ENCODE peak calls at places on chromosomes 2 and 18, in seven cellular contexts. D is left lung; S is epithelial cell of prostate; U is naive thymus-derived CD4-positive, alpha-beta T cell; V is brain microvascular endothelial cell; T is left ventricle myocardium inferior; X is right lobe of liver. I is an unnamed sample.

GRCh38 chr2:31558401-31559295 is 22.1 kb downstream of the SRD5A2 start:
- DNase-seq in D (peak), S (peak), U (no peak), V (peak), T (no peak), X (peak), I (no peak)

GRCh38 chr2:120763516-120763915 is 27.8 kb downstream of the GLI2 start:
- DNase-seq in D (peak), S (no peak), U (no peak), V (no peak), T (no peak), X (peak), I (no peak)

GRCh38 chr2:48694143-48694542 is 61.4 kb downstream of the LHCGR start:
- DNase-seq in D (no peak), S (no peak), U (no peak), V (no peak), T (no peak), X (no peak), I (no peak)

GRCh38 chr2:203685081-203685621 is 21.3 kb upstream of the CD28 start:
- DNase-seq in D (no peak), S (peak), U (no peak), V (peak), T (no peak), X (no peak), I (no peak)

GRCh38 chr18:49628993-49629795 is 67.3 kb downstream of the LIPG start:
- DNase-seq in D (no peak), S (no peak), U (no peak), V (no peak), T (peak), X (peak), I (no peak)

GRCh38 chr2:173821451-173821850 is 143.7 kb downstream of the SP3 start:
- DNase-seq in D (no peak), S (no peak), U (no peak), V (no peak), T (no peak), X (no peak), I (no peak)

GRCh38 chr2:199309973-199310372 is 147.8 kb downstream of the SATB2 start:
- DNase-seq in D (no peak), S (no peak), U (no peak), V (no peak), T (no peak), X (no peak), I (no peak)

GRCh38 chr2:233867993-233868532 is at the start of gene MSL3B:
- DNase-seq in D (no peak), S (no peak), U (peak), V (peak), T (no peak), X (peak), I (peak)

GRCh38 chr18:23897733-23898132 is 116.8 kb upstream of the TTC39C start:
- DNase-seq in D (no peak), S (no peak), U (no peak), V (no peak), T (no peak), X (no peak), I (no peak)

GRCh38 chr2:6914829-6915228 is 2.4 kb upstream of the RNF144A start:
- DNase-seq in D (no peak), S (peak), U (no peak), V (no peak), T (no peak), X (no peak), I (no peak)

GRCh38 chr18:40875101-40875500 is 1079.9 kb upstream of the PIK3C3 start:
- DNase-seq in D (no peak), S (no peak), U (no peak), V (no peak), T (no peak), X (no peak), I (no peak)

DNA sequence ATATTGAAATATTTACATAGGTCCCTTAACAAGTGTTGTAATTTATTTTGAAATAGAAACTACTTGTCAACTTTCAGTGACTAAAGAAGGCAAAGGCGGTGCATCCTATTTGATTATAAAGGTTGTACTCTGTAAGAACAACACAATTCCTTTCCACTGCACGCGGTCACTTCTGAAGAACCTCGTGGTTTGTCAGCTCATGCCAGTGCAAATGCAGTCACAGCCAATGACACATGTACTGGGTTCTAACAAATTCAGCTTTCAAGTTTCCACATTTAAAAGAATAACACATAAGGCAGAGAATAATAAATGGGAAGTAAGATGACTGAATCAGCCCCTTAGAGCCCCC is 39.8 kb downstream of the CYB5A start:
- DNase-seq in D (no peak), S (no peak), U (no peak), V (peak), T (no peak), X (no peak), I (no peak)
- H3K27ac ChIP-seq in D (peak), S (no peak), U (no peak), V (peak), T (peak), X (peak), I (no peak)

DNA sequence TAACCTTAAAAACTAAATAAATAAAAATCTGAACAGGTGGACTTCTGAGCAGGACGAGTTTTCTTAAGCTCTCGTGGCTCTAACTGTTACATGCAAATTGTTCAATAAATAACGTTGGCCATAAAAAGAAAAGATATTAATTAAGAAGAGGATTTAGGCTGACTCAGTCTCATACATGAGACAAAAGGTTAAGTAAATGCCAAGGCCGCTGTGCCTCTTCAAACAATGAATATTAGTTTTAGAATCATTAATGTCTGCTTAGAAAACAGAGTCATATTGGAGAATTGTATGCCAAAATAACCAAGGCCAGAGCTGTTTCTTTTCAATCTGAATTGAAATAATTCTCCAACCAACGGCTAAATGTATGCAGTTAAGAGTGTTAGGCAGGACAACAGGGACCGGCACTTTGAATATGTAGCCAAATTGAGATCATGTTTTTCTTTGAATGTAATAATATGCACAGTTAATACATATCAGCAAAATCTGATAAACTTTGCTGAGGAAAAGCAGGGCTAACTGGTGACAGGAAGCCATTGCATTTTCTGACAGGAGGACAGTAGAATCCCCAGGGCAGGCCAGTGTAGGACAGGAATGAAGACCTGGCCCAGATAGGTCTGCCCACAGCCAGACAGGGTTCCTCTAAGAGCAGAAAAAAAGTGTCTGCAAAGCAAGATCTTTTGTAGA is 1041.4 kb upstream of the FANCL start:
- DNase-seq in D (no peak), S (no peak), U (no peak), V (no peak), T (no peak), X (no peak), I (no peak)
- H3K27ac ChIP-seq in D (no peak), S (no peak), U (no peak), V (no peak), T (no peak), X (no peak), I (no peak)

GRCh38 chr2:127649684-127650040 is 3.7 kb downstream of the GPR17 start:
- DNase-seq in D (peak), S (peak), U (peak), V (peak), T (no peak), X (peak), I (peak)
- H3K27ac ChIP-seq in D (peak), S (no peak), U (peak), V (no peak), T (peak), X (no peak), I (no peak)

GRCh38 chr2:239337877-239338484 is 62.8 kb downstream of the HDAC4 start:
- DNase-seq in D (no peak), S (no peak), U (no peak), V (no peak), T (no peak), X (no peak), I (no peak)

GRCh38 chr2:239339726-239340654 is 60.8 kb downstream of the HDAC4 start:
- DNase-seq in D (no peak), S (no peak), U (no peak), V (no peak), T (no peak), X (no peak), I (no peak)

GRCh38 chr2:239337122-239337876 is 63.5 kb downstream of the HDAC4 start:
- DNase-seq in D (no peak), S (no peak), U (no peak), V (no peak), T (no peak), X (no peak), I (no peak)

GRCh38 chr2:239341146-239341732 is 59.6 kb downstream of the HDAC4 start:
- DNase-seq in D (no peak), S (no peak), U (no peak), V (no peak), T (no peak), X (no peak), I (no peak)

GRCh38 chr2:239339241-239339640 is 61.6 kb downstream of the HDAC4 start:
- DNase-seq in D (no peak), S (no peak), U (no peak), V (no peak), T (no peak), X (no peak), I (no peak)
- H3K27ac ChIP-seq in D (no peak), S (no peak), U (no peak), V (no peak), T (no peak), X (no peak), I (no peak)

GRCh38 chr18:58335821-58336220 is 291.8 kb downstream of the NEDD4L start:
- DNase-seq in D (no peak), S (no peak), U (no peak), V (no peak), T (no peak), X (no peak), I (no peak)
- H3K27ac ChIP-seq in D (no peak), S (no peak), U (no peak), V (no peak), T (no peak), X (no peak), I (no peak)